ENCODE peak calls at places on chromosome 1, in nine cellular contexts. R is fibroblast of the aortic adventitia; D is HCT116; T is testis; M is AG04449; L is lower lobe of right lung; B is lower leg skin; I is CD8-positive, alpha-beta T cell; P is Peyer's patch. O is an unnamed sample.

GRCh38 chr1:176989754-176990153 is 174.8 kb downstream of the ASTN1 start:
- DNase-seq in R (no peak), D (no peak), T (no peak), M (no peak), L (no peak), B (no peak), I (no peak), P (no peak), O (no peak)

GRCh38 chr1:46197551-46198025 is 646 bp downstream of the POMGNT1 start:
- DNase-seq in R (no peak), D (no peak), T (no peak), M (no peak), L (no peak), B (no peak), I (no peak), P (no peak), O (no peak)

GRCh38 chr1:24828887-24829192 is 83.6 kb downstream of the CLIC4 start:
- DNase-seq in R (no peak), D (no peak), T (no peak), M (no peak), L (no peak), B (no peak), I (no peak), P (no peak), O (no peak)

GRCh38 chr1:9202240-9202870 is 32.2 kb upstream of the H6PD start:
- DNase-seq in R (no peak), D (no peak), T (no peak), M (no peak), L (no peak), B (no peak), I (no peak), P (no peak), O (no peak)

GRCh38 chr1:40849801-40850592 is 12.2 kb downstream of the CITED4 start:
- DNase-seq in R (peak; percentile 64), D (peak; percentile 46), T (peak; percentile 83), M (no peak), L (peak; percentile 81), B (peak; percentile 44), I (peak; percentile 88), P (peak; percentile 80), O (peak; percentile 27)

GRCh38 chr1:10339815-10340214 is 59.0 kb upstream of the PGD start:
- DNase-seq in R (peak; percentile 89), D (peak; percentile 6), T (peak; percentile 81), M (no peak), L (no peak), B (no peak), I (no peak), P (no peak), O (peak; percentile 38)

GRCh38 chr1:94299627-94300552 is 62.5 kb upstream of the ARHGAP29 start:
- DNase-seq in R (peak; percentile 61), D (peak; percentile 98), T (no peak), M (no peak), L (no peak), B (no peak), I (no peak), P (no peak), O (peak; percentile 72)

GRCh38 chr1:84668185-84668584 is 22.1 kb downstream of the SSX2IP start:
- DNase-seq in R (peak; percentile 51), D (no peak), T (no peak), M (no peak), L (no peak), B (no peak), I (no peak), P (no peak), O (no peak)

GRCh38 chr1:76687324-76688018 is 179.8 kb upstream of the ST6GALNAC5 start:
- DNase-seq in R (no peak), D (no peak), T (no peak), M (no peak), L (no peak), B (no peak), I (no peak), P (no peak), O (no peak)

GRCh38 chr1:96568639-96569038 is 152.9 kb upstream of the PTBP2 start:
- DNase-seq in R (no peak), D (no peak), T (no peak), M (no peak), L (no peak), B (no peak), I (no peak), P (no peak), O (no peak)

GRCh38 chr1:23209765-23210164 is 7.5 kb downstream of the HTR1D start:
- DNase-seq in R (no peak), D (no peak), T (no peak), M (no peak), L (no peak), B (no peak), I (no peak), P (no peak), O (no peak)

GRCh38 chr1:23211955-23212354 is 5.3 kb downstream of the HTR1D start:
- DNase-seq in R (no peak), D (no peak), T (no peak), M (no peak), L (no peak), B (no peak), I (no peak), P (no peak), O (no peak)

GRCh38 chr1:23208527-23208926 is 8.8 kb downstream of the HTR1D start:
- DNase-seq in R (no peak), D (no peak), T (no peak), M (no peak), L (no peak), B (no peak), I (no peak), P (no peak), O (no peak)

GRCh38 chr1:23210963-23211362 is 6.3 kb downstream of the HTR1D start:
- DNase-seq in R (no peak), D (no peak), T (no peak), M (no peak), L (no peak), B (no peak), I (no peak), P (no peak), O (no peak)

DNA sequence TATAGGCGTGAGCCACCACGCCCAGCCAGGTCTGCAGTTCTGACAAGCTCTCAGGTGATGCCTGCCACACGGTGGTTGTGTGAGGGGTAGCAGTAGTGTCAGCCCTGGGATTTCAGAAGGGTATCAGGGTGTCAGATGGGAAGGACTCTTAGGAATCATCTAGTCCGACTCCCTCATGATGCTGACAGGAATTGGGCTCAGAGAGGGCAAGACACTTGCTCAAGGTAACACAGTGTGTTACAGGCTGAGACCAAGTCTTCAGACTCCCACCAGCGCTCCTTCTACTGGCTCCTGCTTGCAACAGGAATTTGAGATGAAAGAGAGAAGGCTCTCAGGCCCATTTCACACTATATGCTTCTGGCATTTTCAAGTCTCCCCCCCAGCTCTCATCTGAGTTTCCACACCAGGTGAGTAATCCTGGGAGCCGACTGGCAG is 6.9 kb downstream of the HTR1D start:
- DNase-seq in R (no peak), D (peak; percentile 42), T (no peak), M (no peak), L (no peak), B (no peak), I (no peak), P (no peak), O (no peak)
- TF ChIP-seq CTCF in R (no peak), D (peak; percentile 39), T (no peak), M (no peak), L (no peak), B (no peak), I (no peak), P (peak; percentile 23), O (peak; percentile 14)

GRCh38 chr1:204079608-204079999 is 6.7 kb downstream of the SOX13 start:
- DNase-seq in R (no peak), D (no peak), T (no peak), M (no peak), L (no peak), B (no peak), I (no peak), P (no peak), O (no peak)
- H3K4me3 ChIP-seq in R (no peak overlapping the region), D (peak overlapping the region; percentile 18), T (no peak overlapping the region), M (no peak overlapping the region), L (peak overlapping the region; percentile 19), B (no peak overlapping the region), I (no peak overlapping the region), P (no peak overlapping the region), O (no peak overlapping the region)

GRCh38 chr1:184463680-184464079 is 76.9 kb downstream of the C1orf21 start:
- DNase-seq in R (no peak), D (no peak), T (no peak), M (no peak), L (no peak), B (no peak), I (no peak), P (no peak), O (no peak)

GRCh38 chr1:184462170-184462569 is 75.3 kb downstream of the C1orf21 start:
- DNase-seq in R (peak; percentile 8), D (no peak), T (no peak), M (no peak), L (no peak), B (no peak), I (no peak), P (no peak), O (no peak)

GRCh38 chr1:184461321-184461720 is 74.5 kb downstream of the C1orf21 start:
- DNase-seq in R (no peak), D (no peak), T (no peak), M (no peak), L (no peak), B (no peak), I (no peak), P (no peak), O (no peak)

GRCh38 chr1:184464757-184465156 is 77.9 kb downstream of the C1orf21 start:
- DNase-seq in R (no peak), D (no peak), T (no peak), M (no peak), L (no peak), B (no peak), I (no peak), P (no peak), O (no peak)

GRCh38 chr1:184462990-184463389 is 76.2 kb downstream of the C1orf21 start:
- DNase-seq in R (no peak), D (no peak), T (no peak), M (no peak), L (no peak), B (no peak), I (no peak), P (no peak), O (no peak)
- TF ChIP-seq CTCF in R (no peak), D (no peak), T (no peak), M (no peak), L (no peak), B (no peak), I (no peak), P (no peak), O (no peak)

GRCh38 chr1:201739492-201740085 is 89.4 kb upstream of the IPO9 start:
- DNase-seq in R (no peak), D (peak; percentile 61), T (peak; percentile 75), M (no peak), L (peak; percentile 70), B (no peak), I (peak; percentile 74), P (peak; percentile 81), O (no peak)

GRCh38 chr1:201737350-201738060 is 91.5 kb upstream of the IPO9 start:
- DNase-seq in R (peak; percentile 86), D (no peak), T (no peak), M (peak; percentile 93), L (no peak), B (no peak), I (no peak), P (no peak), O (peak; percentile 96)

GRCh38 chr1:201739054-201739453 is 89.9 kb upstream of the IPO9 start:
- DNase-seq in R (no peak), D (no peak), T (no peak), M (no peak), L (no peak), B (no peak), I (no peak), P (no peak), O (no peak)

GRCh38 chr1:201734776-201735175 is 94.2 kb upstream of the IPO9 start:
- DNase-seq in R (no peak), D (no peak), T (no peak), M (no peak), L (no peak), B (no peak), I (no peak), P (no peak), O (no peak)

GRCh38 chr1:201736707-201737320 is 92.1 kb upstream of the IPO9 start:
- DNase-seq in R (no peak), D (no peak), T (no peak), M (no peak), L (no peak), B (no peak), I (no peak), P (no peak), O (no peak)
- H3K4me3 ChIP-seq in R (no peak overlapping the region), D (no peak overlapping the region), T (no peak overlapping the region), M (no peak overlapping the region), L (no peak overlapping the region), B (no peak overlapping the region), I (no peak overlapping the region), P (no peak overlapping the region), O (no peak overlapping the region)